ENCODE peak calls at places on chromosomes 16 and 17, in four cellular contexts. One of them, this sample, is unnamed.

GRCh38 chr16:85483424-85483823 is 129.7 kb upstream of the GSE1 start:
- DNase-seq in neural progenitor cell: no peak
- DNase-seq in astrocyte of the cerebellum: no peak
- DNase-seq in effector memory CD4-positive, alpha-beta T cell: no peak
- DNase-seq in this sample: no peak

GRCh38 chr17:27552467-27552779 is 78.6 kb upstream of the LGALS9 start:
- DNase-seq in neural progenitor cell: no peak
- DNase-seq in astrocyte of the cerebellum: no peak
- DNase-seq in effector memory CD4-positive, alpha-beta T cell: no peak
- DNase-seq in this sample: no peak

GRCh38 chr17:64459284-64459747 is 10.4 kb downstream of the MILR1 start:
- DNase-seq in neural progenitor cell: no peak
- DNase-seq in astrocyte of the cerebellum: peak
- DNase-seq in effector memory CD4-positive, alpha-beta T cell: no peak
- DNase-seq in this sample: no peak

GRCh38 chr17:20184977-20185619 is 175.9 kb downstream of the SPECC1 start:
- DNase-seq in neural progenitor cell: no peak
- DNase-seq in astrocyte of the cerebellum: no peak
- DNase-seq in effector memory CD4-positive, alpha-beta T cell: no peak
- DNase-seq in this sample: no peak

GRCh38 chr17:61701334-61701733 is 110.3 kb upstream of the NACA2 start:
- DNase-seq in neural progenitor cell: no peak
- DNase-seq in astrocyte of the cerebellum: no peak
- DNase-seq in effector memory CD4-positive, alpha-beta T cell: no peak
- DNase-seq in this sample: no peak

GRCh38 chr17:82559779-82560642 is 40.5 kb downstream of the FOXK2 start:
- DNase-seq in neural progenitor cell: no peak
- DNase-seq in astrocyte of the cerebellum: no peak
- DNase-seq in effector memory CD4-positive, alpha-beta T cell: no peak
- DNase-seq in this sample: no peak

GRCh38 chr17:79912552-79913330 is 73.5 kb upstream of the CBX4 start:
- DNase-seq in neural progenitor cell: no peak
- DNase-seq in astrocyte of the cerebellum: no peak
- DNase-seq in effector memory CD4-positive, alpha-beta T cell: no peak
- DNase-seq in this sample: no peak

GRCh38 chr17:74282587-74283370 is 8.7 kb downstream of the DNAI2 start:
- DNase-seq in neural progenitor cell: no peak
- DNase-seq in astrocyte of the cerebellum: no peak
- DNase-seq in effector memory CD4-positive, alpha-beta T cell: peak
- DNase-seq in this sample: no peak

GRCh38 chr17:64188088-64188487 is 58.1 kb upstream of the ERN1 start:
- DNase-seq in neural progenitor cell: no peak
- DNase-seq in astrocyte of the cerebellum: no peak
- DNase-seq in effector memory CD4-positive, alpha-beta T cell: no peak
- DNase-seq in this sample: no peak

DNA sequence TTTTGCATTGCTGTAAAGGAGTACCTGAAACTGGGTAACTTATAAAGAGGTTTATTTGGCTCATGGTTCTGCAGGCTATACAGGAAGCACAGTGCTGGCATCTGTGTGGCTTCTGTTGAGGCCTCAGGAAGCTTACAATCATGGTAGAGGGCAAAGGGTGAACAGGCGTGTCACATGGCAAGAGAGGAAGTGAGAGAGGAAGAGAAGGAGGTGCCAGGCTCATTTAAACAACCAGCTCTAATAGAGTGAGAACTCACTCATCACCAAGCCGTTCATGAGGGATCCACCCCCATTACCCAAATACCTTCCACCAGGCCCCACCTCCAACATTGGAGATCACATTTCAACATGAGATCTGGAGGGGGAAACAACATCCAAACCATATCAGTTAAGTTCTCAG is 16.4 kb upstream of the CLEC19A start:
- DNase-seq in neural progenitor cell: no peak
- DNase-seq in astrocyte of the cerebellum: no peak
- DNase-seq in effector memory CD4-positive, alpha-beta T cell: no peak
- DNase-seq in this sample: no peak
- H3K4me3 ChIP-seq in neural progenitor cell: no peak
- H3K4me3 ChIP-seq in astrocyte of the cerebellum: no peak
- H3K4me3 ChIP-seq in effector memory CD4-positive, alpha-beta T cell: no peak
- H3K4me3 ChIP-seq in this sample: no peak

DNA sequence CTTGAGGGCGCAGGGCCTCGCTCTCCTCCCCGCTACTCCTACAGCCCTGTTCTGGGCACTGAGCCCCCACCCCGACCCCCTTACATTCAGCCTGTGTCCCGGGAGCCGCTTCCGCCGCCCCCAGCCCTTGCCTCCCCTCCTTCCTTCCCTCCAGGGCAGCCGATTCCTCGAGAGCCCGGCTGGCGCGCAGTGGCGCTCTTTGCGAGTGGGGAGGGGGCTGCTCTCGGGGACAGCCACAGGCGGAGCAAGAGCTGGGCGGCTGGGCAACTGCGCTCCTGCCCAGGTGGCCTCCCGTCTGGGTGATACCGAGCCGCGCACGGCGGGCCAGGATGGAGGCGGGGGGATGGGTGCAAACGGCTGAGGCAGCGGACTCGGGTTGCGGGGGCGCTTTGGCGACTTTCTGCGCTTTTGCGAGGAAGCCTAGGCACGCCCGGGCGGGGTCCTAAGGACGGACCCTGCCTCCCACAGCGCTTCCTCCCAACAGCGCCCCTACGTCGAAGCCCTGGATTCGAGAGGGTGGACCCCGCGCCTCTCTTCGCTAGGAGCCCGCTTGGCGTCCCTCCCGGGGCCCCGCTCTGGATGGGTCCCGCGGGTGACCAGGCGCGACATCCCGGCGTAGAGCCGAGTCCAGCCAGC is 1.3 kb downstream of the MMP15 start:
- DNase-seq in neural progenitor cell: peak
- DNase-seq in astrocyte of the cerebellum: no peak
- DNase-seq in effector memory CD4-positive, alpha-beta T cell: no peak
- DNase-seq in this sample: no peak
- H3K4me3 ChIP-seq in neural progenitor cell: peak
- H3K4me3 ChIP-seq in astrocyte of the cerebellum: peak
- H3K4me3 ChIP-seq in effector memory CD4-positive, alpha-beta T cell: peak
- H3K4me3 ChIP-seq in this sample: peak

GRCh38 chr16:2473425-2473926 is 1.5 kb upstream of the TBC1D24 start:
- DNase-seq in neural progenitor cell: peak
- DNase-seq in astrocyte of the cerebellum: no peak
- DNase-seq in effector memory CD4-positive, alpha-beta T cell: no peak
- DNase-seq in this sample: no peak

GRCh38 chr16:2472488-2472864 is 1.4 kb downstream of the NTN3 start:
- DNase-seq in neural progenitor cell: no peak
- DNase-seq in astrocyte of the cerebellum: no peak
- DNase-seq in effector memory CD4-positive, alpha-beta T cell: no peak
- DNase-seq in this sample: no peak

GRCh38 chr16:2471653-2472487 is 773 bp downstream of the NTN3 start:
- DNase-seq in neural progenitor cell: peak
- DNase-seq in astrocyte of the cerebellum: no peak
- DNase-seq in effector memory CD4-positive, alpha-beta T cell: no peak
- DNase-seq in this sample: no peak

GRCh38 chr16:2473999-2474876 is 689 bp upstream of the TBC1D24 start:
- DNase-seq in neural progenitor cell: peak
- DNase-seq in astrocyte of the cerebellum: no peak
- DNase-seq in effector memory CD4-positive, alpha-beta T cell: peak
- DNase-seq in this sample: no peak

DNA sequence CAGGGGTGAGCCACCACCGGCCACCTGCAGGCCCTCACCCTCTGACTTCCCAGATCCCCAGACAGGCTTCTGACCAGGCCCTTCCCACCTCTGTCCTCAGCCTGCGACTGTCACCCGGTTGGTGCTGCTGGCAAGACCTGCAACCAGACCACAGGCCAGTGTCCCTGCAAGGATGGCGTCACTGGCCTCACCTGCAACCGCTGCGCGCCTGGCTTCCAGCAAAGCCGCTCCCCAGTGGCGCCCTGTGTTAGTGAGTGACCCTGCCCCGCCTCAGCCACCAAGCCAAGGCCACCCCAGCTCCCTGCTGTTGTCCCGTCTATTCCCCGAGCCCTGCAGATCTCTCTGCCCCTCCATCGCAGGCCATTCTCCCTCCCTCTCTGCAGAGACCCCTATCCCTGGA is 1.8 kb downstream of the NTN3 start:
- DNase-seq in neural progenitor cell: no peak
- DNase-seq in astrocyte of the cerebellum: no peak
- DNase-seq in effector memory CD4-positive, alpha-beta T cell: no peak
- DNase-seq in this sample: no peak
- H3K4me3 ChIP-seq in neural progenitor cell: no peak
- H3K4me3 ChIP-seq in astrocyte of the cerebellum: no peak
- H3K4me3 ChIP-seq in effector memory CD4-positive, alpha-beta T cell: no peak
- H3K4me3 ChIP-seq in this sample: no peak

GRCh38 chr16:86508028-86508946 is 2.0 kb upstream of the FOXF1 start:
- DNase-seq in neural progenitor cell: peak
- DNase-seq in astrocyte of the cerebellum: no peak
- DNase-seq in effector memory CD4-positive, alpha-beta T cell: no peak
- DNase-seq in this sample: no peak
- H3K4me3 ChIP-seq in neural progenitor cell: peak
- H3K4me3 ChIP-seq in astrocyte of the cerebellum: peak
- H3K4me3 ChIP-seq in effector memory CD4-positive, alpha-beta T cell: peak
- H3K4me3 ChIP-seq in this sample: peak

GRCh38 chr16:4747906-4748681 is 13.8 kb downstream of the DNAAF8 start:
- DNase-seq in neural progenitor cell: no peak
- DNase-seq in astrocyte of the cerebellum: no peak
- DNase-seq in effector memory CD4-positive, alpha-beta T cell: no peak
- DNase-seq in this sample: no peak
- H3K4me3 ChIP-seq in neural progenitor cell: no peak
- H3K4me3 ChIP-seq in astrocyte of the cerebellum: no peak
- H3K4me3 ChIP-seq in effector memory CD4-positive, alpha-beta T cell: no peak
- H3K4me3 ChIP-seq in this sample: no peak

GRCh38 chr17:43446773-43447172 is 37.0 kb upstream of the DHX8 start:
- DNase-seq in neural progenitor cell: no peak
- DNase-seq in astrocyte of the cerebellum: no peak
- DNase-seq in effector memory CD4-positive, alpha-beta T cell: no peak
- DNase-seq in this sample: no peak
- H3K4me3 ChIP-seq in neural progenitor cell: no peak
- H3K4me3 ChIP-seq in astrocyte of the cerebellum: no peak
- H3K4me3 ChIP-seq in effector memory CD4-positive, alpha-beta T cell: no peak
- H3K4me3 ChIP-seq in this sample: no peak

DNA sequence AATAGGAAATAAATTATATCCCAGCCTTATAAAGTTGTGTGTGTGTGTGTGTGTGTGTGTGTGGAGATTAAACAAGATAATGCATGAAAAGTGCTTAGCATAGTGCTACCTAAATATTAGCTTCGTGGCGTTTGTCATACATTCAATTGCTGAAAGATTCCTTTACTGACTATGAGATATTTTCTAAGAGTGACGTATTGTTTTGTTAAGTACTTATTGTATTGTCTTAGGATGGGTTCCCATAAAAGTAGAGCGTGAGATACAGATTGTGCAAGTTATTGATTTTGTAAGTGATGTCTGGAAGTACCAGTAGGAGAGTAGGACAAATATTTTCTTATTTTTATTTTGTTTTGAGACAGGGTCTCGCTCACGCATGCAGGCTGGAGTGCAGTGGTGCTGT is 730.0 kb downstream of the CDH8 start:
- DNase-seq in neural progenitor cell: no peak
- DNase-seq in astrocyte of the cerebellum: no peak
- DNase-seq in effector memory CD4-positive, alpha-beta T cell: no peak
- DNase-seq in this sample: no peak
- H3K4me3 ChIP-seq in neural progenitor cell: no peak
- H3K4me3 ChIP-seq in astrocyte of the cerebellum: no peak
- H3K4me3 ChIP-seq in effector memory CD4-positive, alpha-beta T cell: no peak
- H3K4me3 ChIP-seq in this sample: no peak

DNA sequence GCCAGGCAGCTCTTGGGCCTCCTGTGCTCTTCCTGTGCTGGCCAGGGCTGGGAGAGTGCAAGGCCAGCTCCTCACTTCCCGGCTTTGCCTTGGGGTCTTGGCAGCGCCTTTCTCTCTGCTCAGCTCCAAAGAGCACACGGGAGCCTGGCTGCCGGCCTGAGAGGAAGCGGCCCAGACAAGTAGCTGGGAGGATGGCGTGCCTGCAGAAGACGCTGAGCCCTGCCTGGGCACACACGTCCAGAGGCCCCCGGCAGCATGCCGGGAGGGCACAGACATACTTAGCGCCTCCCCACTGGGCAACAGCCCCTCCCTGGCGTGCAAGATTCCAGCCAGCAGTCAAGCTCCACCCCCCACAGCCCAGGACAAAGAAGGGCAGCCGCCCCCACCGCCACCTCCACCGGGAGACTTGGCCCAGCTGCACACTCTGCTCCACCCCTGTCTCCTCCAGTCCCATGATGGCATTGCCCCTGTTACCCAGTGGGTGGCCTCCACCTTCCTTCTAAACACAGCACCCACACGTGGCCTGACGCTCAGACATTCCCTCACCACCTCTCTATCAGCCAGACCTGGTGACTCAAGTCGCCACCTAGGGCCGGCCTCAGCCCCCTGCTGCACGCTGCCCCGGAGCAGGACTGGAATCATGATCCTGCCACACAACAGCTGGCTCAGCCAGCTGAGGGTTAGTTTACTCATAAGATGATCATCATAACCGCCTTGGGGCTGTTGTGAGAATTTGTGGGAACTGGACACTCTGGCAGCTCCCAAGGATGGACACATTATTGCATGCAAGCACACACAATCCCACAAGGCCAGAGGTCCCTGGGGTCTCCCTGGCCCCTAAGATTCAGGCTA is 12.4 kb downstream of the SGCA start:
- DNase-seq in neural progenitor cell: peak
- DNase-seq in astrocyte of the cerebellum: peak
- DNase-seq in effector memory CD4-positive, alpha-beta T cell: peak
- DNase-seq in this sample: peak
- H3K4me3 ChIP-seq in neural progenitor cell: no peak
- H3K4me3 ChIP-seq in astrocyte of the cerebellum: no peak
- H3K4me3 ChIP-seq in effector memory CD4-positive, alpha-beta T cell: no peak
- H3K4me3 ChIP-seq in this sample: no peak